ENCODE peak calls at places on chromosomes 6 and 20, in seven cellular contexts. W is left ventricle myocardium inferior, T is cardiac muscle cell, K is thoracic aorta, A is neural progenitor cell, S is tibial artery, B is HCT116. P is an unnamed sample.

GRCh38 chr20:43189614-43190331 is at the start of gene PTPRT:
- DNase-seq in W (no peak), T (peak; percentile 0), K (no peak), A (peak; percentile 70), S (no peak), B (no peak), P (no peak)

GRCh38 chr20:35116258-35116657 is 23.7 kb upstream of the TRPC4AP start:
- DNase-seq in W (no peak), T (no peak), K (no peak), A (no peak), S (no peak), B (no peak), P (no peak)

GRCh38 chr6:10384719-10385511 is 30.0 kb downstream of the TFAP2A start:
- DNase-seq in W (no peak), T (no peak), K (no peak), A (peak; percentile 69), S (no peak), B (no peak), P (no peak)

GRCh38 chr6:169722362-169723199 is 1.7 kb downstream of the PHF10 start:
- DNase-seq in W (peak; percentile 42), T (peak; percentile 56), K (no peak), A (peak; percentile 68), S (peak; percentile 42), B (no peak), P (peak; percentile 34)

GRCh38 chr6:130527173-130527572 is 161.4 kb downstream of the TMEM200A start:
- DNase-seq in W (no peak), T (no peak), K (no peak), A (no peak), S (no peak), B (no peak), P (no peak)

GRCh38 chr6:98641929-98642328 is 192.4 kb upstream of the POU3F2 start:
- DNase-seq in W (no peak), T (no peak), K (no peak), A (peak; percentile 75), S (no peak), B (no peak), P (no peak)

GRCh38 chr6:25354078-25354940 is 75.1 kb downstream of the CARMIL1 start:
- DNase-seq in W (no peak), T (no peak), K (no peak), A (no peak), S (no peak), B (no peak), P (no peak)

GRCh38 chr6:21664263-21665081 is 70.9 kb downstream of the SOX4 start:
- DNase-seq in W (peak; percentile 31), T (peak; percentile 24), K (no peak), A (peak; percentile 79), S (peak; percentile 29), B (no peak), P (no peak)

GRCh38 chr6:158522616-158523015 is 37.3 kb upstream of the TMEM181 start:
- DNase-seq in W (no peak), T (no peak), K (no peak), A (no peak), S (no peak), B (no peak), P (no peak)

GRCh38 chr6:169321546-169321945 is 67.9 kb upstream of the THBS2 start:
- DNase-seq in W (no peak), T (no peak), K (no peak), A (no peak), S (no peak), B (no peak), P (no peak)

GRCh38 chr20:706366-706885 is 30.8 kb upstream of the SCRT2 start:
- DNase-seq in W (no peak), T (no peak), K (no peak), A (no peak), S (no peak), B (no peak), P (no peak)

GRCh38 chr6:34610819-34611477 is 54.8 kb upstream of the SPDEF start:
- DNase-seq in W (no peak), T (no peak), K (no peak), A (no peak), S (no peak), B (peak; percentile 64), P (no peak)

GRCh38 chr6:142474446-142475289 is 172.9 kb downstream of the ADGRG6 start:
- DNase-seq in W (no peak), T (peak; percentile 75), K (no peak), A (peak; percentile 81), S (no peak), B (peak; percentile 77), P (peak; percentile 15)

GRCh38 chr20:47360489-47361267 is 4.2 kb upstream of the ZMYND8 start:
- DNase-seq in W (peak; percentile 92), T (peak; percentile 93), K (peak; percentile 70), A (peak; percentile 94), S (peak; percentile 88), B (peak; percentile 60), P (peak; percentile 77)

GRCh38 chr6:48584846-48585245 is 473.8 kb upstream of the PTCHD4 start:
- DNase-seq in W (no peak), T (no peak), K (no peak), A (no peak), S (no peak), B (no peak), P (no peak)

GRCh38 chr6:85792278-85792677 is 149.6 kb upstream of the SYNCRIP start:
- DNase-seq in W (no peak), T (no peak), K (no peak), A (no peak), S (no peak), B (no peak), P (no peak)

GRCh38 chr20:31849306-31849930 is 4.0 kb upstream of the FOXS1 start:
- DNase-seq in W (no peak), T (no peak), K (no peak), A (peak; percentile 37), S (no peak), B (no peak), P (peak; percentile 77)

GRCh38 chr20:53739799-53740785 is 146.5 kb upstream of the ZNF217 start:
- DNase-seq in W (no peak), T (peak; percentile 3), K (no peak), A (no peak), S (no peak), B (no peak), P (no peak)

GRCh38 chr6:1626481-1626880 is 16.8 kb downstream of the FOXC1 start:
- DNase-seq in W (no peak), T (no peak), K (no peak), A (no peak), S (no peak), B (no peak), P (no peak)

GRCh38 chr6:1630212-1630770 is 20.6 kb downstream of the FOXC1 start:
- DNase-seq in W (no peak), T (no peak), K (no peak), A (no peak), S (peak; percentile 9), B (no peak), P (no peak)

GRCh38 chr6:1625926-1626413 is 16.3 kb downstream of the FOXC1 start:
- DNase-seq in W (no peak), T (no peak), K (no peak), A (no peak), S (no peak), B (no peak), P (no peak)

GRCh38 chr6:1629316-1629715 is 19.6 kb downstream of the FOXC1 start:
- DNase-seq in W (no peak), T (no peak), K (no peak), A (no peak), S (peak; percentile 19), B (no peak), P (peak; percentile 42)

DNA sequence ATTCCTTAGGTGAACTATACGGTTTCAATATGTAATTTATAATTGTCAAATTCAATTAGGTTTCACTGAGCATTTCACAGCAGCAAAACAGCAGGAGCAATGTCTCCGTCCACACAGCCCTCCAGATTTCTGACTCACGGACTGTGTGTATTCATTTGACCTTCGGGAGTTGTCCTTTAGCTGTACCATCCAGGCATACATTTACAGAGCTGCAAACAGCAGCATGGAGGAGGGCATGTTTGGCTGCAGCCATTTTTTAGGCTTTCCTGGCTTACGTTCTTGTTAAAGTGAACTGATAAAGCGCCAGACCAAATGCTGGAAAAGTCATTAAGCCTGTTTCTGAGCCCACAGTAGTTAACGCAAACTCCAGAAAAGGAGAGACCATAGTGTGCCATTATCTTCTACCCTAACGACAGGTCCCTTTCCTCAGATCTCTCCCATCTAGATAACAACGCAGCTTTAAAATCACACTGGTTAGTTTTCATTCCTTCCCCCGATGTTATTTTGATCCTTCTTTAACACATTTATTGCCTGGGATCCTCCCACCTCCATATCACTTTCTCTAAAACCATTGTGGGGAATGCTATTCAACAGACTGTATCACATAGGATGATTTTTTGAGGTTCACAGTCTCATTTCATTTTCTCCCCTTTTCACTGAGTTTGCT is 18.3 kb downstream of the FOXC1 start:
- DNase-seq in W (no peak), T (no peak), K (no peak), A (no peak), S (peak; percentile 16), B (no peak), P (no peak)
- H3K4me3 ChIP-seq in W (no peak overlapping the region), T (no peak overlapping the region), K (peak overlapping the region; percentile 81), A (no peak overlapping the region), S (peak overlapping the region; percentile 8), B (no peak overlapping the region), P (no peak overlapping the region)

GRCh38 chr6:125927761-125928160 is 28.8 kb upstream of the HINT3 start:
- DNase-seq in W (no peak), T (no peak), K (no peak), A (no peak), S (no peak), B (no peak), P (no peak)
- H3K27ac ChIP-seq in W (no peak overlapping the region), T (no peak overlapping the region), K (no peak overlapping the region), A (no peak overlapping the region), S (no peak overlapping the region), B (no peak overlapping the region), P (no peak overlapping the region)

GRCh38 chr6:2524090-2524489 is 226.6 kb downstream of the MYLK4 start:
- DNase-seq in W (no peak), T (no peak), K (no peak), A (no peak), S (no peak), B (no peak), P (no peak)
- TF ChIP-seq CTCF in W (no peak), T (peak; percentile 27), K (no peak), A (peak; percentile 20), S (no peak), B (no peak), P (no peak)

GRCh38 chr20:52382931-52383330 is 191.4 kb upstream of the ZFP64 start:
- DNase-seq in W (no peak), T (no peak), K (no peak), A (no peak), S (no peak), B (no peak), P (no peak)

GRCh38 chr20:52379723-52380336 is 188.3 kb upstream of the ZFP64 start:
- DNase-seq in W (peak; percentile 26), T (peak; percentile 46), K (no peak), A (peak; percentile 45), S (peak; percentile 27), B (no peak), P (no peak)

GRCh38 chr20:52383995-52384621 is 192.5 kb upstream of the ZFP64 start:
- DNase-seq in W (no peak), T (no peak), K (no peak), A (no peak), S (no peak), B (no peak), P (no peak)
- H3K4me3 ChIP-seq in W (no peak overlapping the region), T (no peak overlapping the region), K (no peak overlapping the region), A (no peak overlapping the region), S (no peak overlapping the region), B (no peak overlapping the region), P (no peak overlapping the region)